ENCODE peak calls at places on chromosomes 12 and 14, in nine cellular contexts. Y is Karpas-422; P is bronchial epithelial cell; V is CD8-positive, alpha-beta memory T cell; I is endodermal cell; R is AG04450; T is retinal pigment epithelial cell; X is pancreas; L is aorta. N is an unnamed sample.

GRCh38 chr14:22131749-22132476 is 457.1 kb downstream of the DAD1 start:
- DNase-seq in T (no peak), V (no peak), L (no peak), Y (peak; percentile 89), X (no peak), I (peak; percentile 81), R (no peak), P (no peak), N (no peak)

GRCh38 chr12:133081408-133081806 is 684 bp downstream of the ZNF140 start:
- DNase-seq in L (no peak), R (no peak), V (no peak), X (peak; percentile 51), I (peak; percentile 56), T (no peak), Y (no peak), P (no peak), N (no peak)

GRCh38 chr14:69460093-69460701 is 24.3 kb upstream of the PLEKHD1 start:
- DNase-seq in T (peak; percentile 43), L (peak; percentile 70), R (peak; percentile 80), P (peak; percentile 89), X (peak; percentile 44), I (peak; percentile 71), V (no peak), Y (peak; percentile 91), N (peak; percentile 48)

GRCh38 chr12:98797200-98797599 is 152.1 kb downstream of the APAF1 start:
- DNase-seq in X (no peak), P (no peak), L (no peak), I (no peak), Y (no peak), R (no peak), V (no peak), T (no peak), N (no peak)

GRCh38 chr12:72025524-72025923 is 86.9 kb downstream of the TPH2 start:
- DNase-seq in I (no peak), V (no peak), P (peak; percentile 21), L (no peak), X (no peak), T (no peak), R (no peak), Y (no peak), N (no peak)

GRCh38 chr12:60106207-60106606 is 510.4 kb downstream of the SLC16A7 start:
- DNase-seq in V (no peak), P (peak; percentile 44), Y (no peak), I (no peak), L (no peak), X (no peak), R (no peak), T (no peak), N (no peak)

GRCh38 chr14:28754209-28754985 is 12.2 kb upstream of the FOXG1 start:
- DNase-seq in I (peak; percentile 81), R (no peak), P (peak; percentile 44), X (no peak), L (no peak), T (no peak), Y (peak; percentile 83), V (no peak), N (no peak)

GRCh38 chr12:105288311-105288996 is 42.0 kb upstream of the C12orf75 start:
- DNase-seq in R (no peak), P (no peak), L (no peak), Y (peak; percentile 65), X (no peak), V (no peak), I (no peak), T (no peak), N (no peak)

GRCh38 chr12:49912345-49912744 is 8.6 kb upstream of the FAIM2 start:
- DNase-seq in P (no peak), Y (no peak), T (no peak), V (no peak), L (no peak), R (no peak), X (no peak), I (peak; percentile 58), N (no peak)

GRCh38 chr14:38208825-38209562 is 1.3 kb downstream of the SSTR1 start:
- DNase-seq in L (peak; percentile 48), R (no peak), T (no peak), P (no peak), X (peak; percentile 80), V (no peak), Y (no peak), I (peak; percentile 83), N (peak; percentile 21)

GRCh38 chr14:50425816-50426215 is 29.1 kb upstream of the CDKL1 start:
- DNase-seq in P (no peak), V (no peak), Y (no peak), X (no peak), I (no peak), T (peak; percentile 43), L (no peak), R (peak; percentile 7), N (no peak)

GRCh38 chr14:22976620-22977433 is 5.5 kb downstream of the AJUBA start:
- DNase-seq in P (peak; percentile 50), V (no peak), R (no peak), Y (peak; percentile 75), L (no peak), X (no peak), T (no peak), I (peak; percentile 67), N (no peak)

GRCh38 chr12:26164118-26164517 is 31.3 kb upstream of the SSPN start:
- DNase-seq in L (no peak), I (no peak), R (no peak), P (peak; percentile 61), V (no peak), Y (no peak), T (no peak), X (no peak), N (no peak)

GRCh38 chr12:82745807-82746206 is 59.1 kb downstream of the TMTC2 start:
- DNase-seq in I (no peak), X (no peak), L (no peak), P (no peak), Y (no peak), V (no peak), R (no peak), T (no peak), N (no peak)

GRCh38 chr12:12107678-12108077 is 36.9 kb downstream of the BCL2L14 start:
- DNase-seq in L (no peak), T (no peak), X (no peak), R (no peak), V (no peak), P (no peak), I (no peak), Y (no peak), N (no peak)

GRCh38 chr12:3491938-3492867 is 1.2 kb downstream of the PRMT8 start:
- DNase-seq in V (no peak), I (peak; percentile 96), L (no peak), T (peak; percentile 7), P (peak; percentile 16), R (peak; percentile 10), Y (peak; percentile 58), X (peak; percentile 75), N (peak; percentile 10)

GRCh38 chr14:72855913-72856312 is 38.0 kb downstream of the DPF3 start:
- DNase-seq in P (peak; percentile 17), X (no peak), R (no peak), Y (no peak), L (no peak), V (no peak), I (no peak), T (no peak), N (peak; percentile 34)

DNA sequence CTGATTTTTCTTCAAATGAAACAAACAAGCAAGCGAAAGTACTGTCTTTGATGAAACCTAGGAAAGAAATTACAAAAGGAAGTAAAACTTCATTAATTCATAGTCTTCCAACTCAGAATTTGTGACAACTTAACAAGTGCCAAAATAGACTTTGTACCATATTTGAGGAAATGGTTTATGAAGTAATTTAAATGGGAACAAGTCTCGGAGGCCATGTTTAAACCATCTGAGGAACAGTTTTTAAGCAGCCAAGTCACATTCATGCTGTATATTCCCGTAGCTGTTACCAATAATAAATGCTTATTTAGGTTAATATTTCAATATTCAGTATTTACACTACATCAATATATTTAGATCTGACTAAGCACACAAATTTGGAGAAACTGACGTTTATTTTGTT is 779 bp upstream of the ARHGDIB start:
- DNase-seq in P (no peak), L (no peak), V (no peak), R (no peak), Y (peak; percentile 76), I (no peak), T (no peak), X (no peak), N (no peak)
- H3K4me3 ChIP-seq in P (no peak overlapping the region), L (no peak overlapping the region), V (peak overlapping the region; percentile 94), R (no peak overlapping the region), Y (peak overlapping the region; percentile 87), I (no peak overlapping the region), T (no peak overlapping the region), X (no peak overlapping the region), N (no peak overlapping the region)

DNA sequence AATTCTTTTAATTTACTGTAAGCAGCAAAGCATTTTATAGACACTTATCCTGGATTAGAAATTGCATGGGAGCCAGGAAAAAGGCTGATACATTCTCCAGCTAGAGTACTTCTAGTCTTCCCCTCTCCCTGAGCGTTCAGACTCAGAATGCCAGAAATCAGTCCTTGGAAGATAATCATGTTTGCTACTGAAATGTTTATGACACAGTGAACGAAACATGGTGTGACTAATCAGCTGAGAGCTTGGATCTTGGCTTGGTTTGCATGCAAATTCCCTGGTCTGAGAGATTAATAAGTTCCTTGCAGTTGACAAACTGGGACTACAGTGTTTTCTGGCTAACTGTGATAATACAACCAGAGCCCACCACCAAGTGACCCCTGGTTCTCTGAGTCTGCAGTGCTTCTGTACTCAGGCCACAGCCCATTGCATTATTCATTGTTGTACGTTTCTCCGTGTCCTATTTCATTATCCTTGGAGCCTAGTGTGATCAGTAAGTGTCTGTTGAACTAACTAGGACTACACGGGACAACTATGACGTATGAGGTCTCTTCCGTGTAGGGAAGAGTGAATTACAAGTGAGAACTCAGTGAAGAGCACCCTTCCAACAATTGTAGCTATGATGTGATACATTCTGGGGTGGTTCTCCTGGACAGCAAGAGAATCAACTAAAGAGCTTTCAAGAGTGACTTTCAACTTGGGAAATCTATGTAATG is 34.6 kb upstream of the EVL start:
- DNase-seq in V (no peak), X (no peak), T (peak; percentile 95), R (peak; percentile 74), L (no peak), Y (no peak), I (no peak), P (peak; percentile 92), N (peak; percentile 49)
- H3K4me3 ChIP-seq in V (no peak overlapping the region), X (no peak overlapping the region), T (no peak overlapping the region), R (no peak overlapping the region), L (no peak overlapping the region), Y (no peak overlapping the region), I (no peak overlapping the region), P (no peak overlapping the region), N (no peak overlapping the region)

GRCh38 chr12:9143929-9144328 is 28.2 kb upstream of the A2M start:
- DNase-seq in T (no peak), I (no peak), V (no peak), P (no peak), X (no peak), R (no peak), Y (no peak), L (no peak), N (no peak)

GRCh38 chr12:9148926-9149325 is 33.2 kb upstream of the A2M start:
- DNase-seq in R (no peak), P (no peak), X (no peak), I (no peak), T (no peak), V (no peak), Y (no peak), L (no peak), N (no peak)

GRCh38 chr12:9149372-9149771 is 33.7 kb upstream of the A2M start:
- DNase-seq in V (no peak), L (no peak), I (peak; percentile 81), T (no peak), Y (peak; percentile 57), X (no peak), R (no peak), P (peak; percentile 20), N (no peak)
- H3K4me3 ChIP-seq in V (no peak overlapping the region), L (no peak overlapping the region), I (no peak overlapping the region), T (no peak overlapping the region), Y (no peak overlapping the region), X (no peak overlapping the region), R (no peak overlapping the region), P (no peak overlapping the region), N (no peak overlapping the region)

GRCh38 chr12:45051490-45052105 is 699 bp upstream of the DBX2 start:
- DNase-seq in I (peak; percentile 76), R (no peak), Y (no peak), X (no peak), V (no peak), T (no peak), L (no peak), P (peak; percentile 3), N (no peak)
- H3K4me3 ChIP-seq in I (peak overlapping the region; percentile 86), R (peak overlapping the region; percentile 45), Y (no peak overlapping the region), X (peak overlapping the region; percentile 22), V (no peak overlapping the region), T (peak overlapping the region; percentile 65), L (no peak overlapping the region), P (no peak overlapping the region), N (peak overlapping the region; percentile 38)